ENCODE peak calls at places on chromosomes 12 and 14, in nine cellular contexts. R is iPS DF 6.9; P is psoas muscle; O is CD8-positive, alpha-beta T cell; B is spleen; X is sigmoid colon; N is left ventricle myocardium inferior; W is mesendoderm; C is colonic mucosa. K is an unnamed sample.

GRCh38 chr14:32259368-32260013 is 56.4 kb upstream of the RNU6-8 start:
- DNase-seq in R (no peak), P (no peak), O (no peak), B (no peak), X (no peak), N (no peak), W (peak; percentile 84), C (no peak), K (no peak)

GRCh38 chr12:22340143-22340542 is 5.6 kb upstream of the ST8SIA1 start:
- DNase-seq in R (no peak), P (no peak), O (no peak), B (peak; percentile 61), X (no peak), N (no peak), W (no peak), C (no peak), K (no peak)

GRCh38 chr14:73049428-73049827 is 8.9 kb upstream of the RBM25 start:
- DNase-seq in R (no peak), P (no peak), O (no peak), B (no peak), X (no peak), N (no peak), W (no peak), C (no peak), K (no peak)

GRCh38 chr12:11839093-11839641 is 189.7 kb downstream of the ETV6 start:
- DNase-seq in R (no peak), P (no peak), O (no peak), B (no peak), X (no peak), N (no peak), W (peak; percentile 46), C (peak; percentile 75), K (no peak)

GRCh38 chr12:119803391-119803791 is 73.7 kb downstream of the CIT start:
- DNase-seq in R (peak; percentile 29), P (no peak), O (no peak), B (no peak), X (no peak), N (no peak), W (peak; percentile 79), C (no peak), K (peak; percentile 28)

GRCh38 chr12:83016226-83016835 is 329.6 kb downstream of the TMTC2 start:
- DNase-seq in R (no peak), P (no peak), O (no peak), B (no peak), X (peak; percentile 84), N (no peak), W (no peak), C (no peak), K (no peak)

GRCh38 chr12:7667025-7667575 is 1.4 kb upstream of the APOBEC1 start:
- DNase-seq in R (no peak), P (no peak), O (no peak), B (no peak), X (no peak), N (no peak), W (peak; percentile 81), C (no peak), K (no peak)

GRCh38 chr12:14777271-14777670 is 26.0 kb downstream of the WBP11 start:
- DNase-seq in R (no peak), P (no peak), O (no peak), B (no peak), X (no peak), N (no peak), W (peak; percentile 23), C (peak; percentile 68), K (no peak)

GRCh38 chr12:56119361-56119796 is 1.3 kb downstream of the ZC3H10 start:
- DNase-seq in R (peak; percentile 73), P (peak; percentile 87), O (peak; percentile 74), B (no peak), X (peak; percentile 94), N (peak; percentile 55), W (peak; percentile 98), C (peak; percentile 82), K (peak; percentile 40)

GRCh38 chr14:61591862-61592261 is 103.5 kb upstream of the HIF1A start:
- DNase-seq in R (no peak), P (no peak), O (no peak), B (peak; percentile 80), X (no peak), N (no peak), W (no peak), C (no peak), K (no peak)

GRCh38 chr12:66449531-66449930 is 147.2 kb downstream of the HELB start:
- DNase-seq in R (no peak), P (no peak), O (no peak), B (no peak), X (no peak), N (no peak), W (no peak), C (no peak), K (no peak)

GRCh38 chr12:91529829-91530228 is 347.2 kb upstream of the DCN start:
- DNase-seq in R (no peak), P (no peak), O (no peak), B (no peak), X (no peak), N (no peak), W (no peak), C (no peak), K (no peak)

GRCh38 chr14:61268797-61269196 is 12.3 kb downstream of the TMEM30B start:
- DNase-seq in R (no peak), P (no peak), O (no peak), B (no peak), X (no peak), N (no peak), W (no peak), C (no peak), K (no peak)

DNA sequence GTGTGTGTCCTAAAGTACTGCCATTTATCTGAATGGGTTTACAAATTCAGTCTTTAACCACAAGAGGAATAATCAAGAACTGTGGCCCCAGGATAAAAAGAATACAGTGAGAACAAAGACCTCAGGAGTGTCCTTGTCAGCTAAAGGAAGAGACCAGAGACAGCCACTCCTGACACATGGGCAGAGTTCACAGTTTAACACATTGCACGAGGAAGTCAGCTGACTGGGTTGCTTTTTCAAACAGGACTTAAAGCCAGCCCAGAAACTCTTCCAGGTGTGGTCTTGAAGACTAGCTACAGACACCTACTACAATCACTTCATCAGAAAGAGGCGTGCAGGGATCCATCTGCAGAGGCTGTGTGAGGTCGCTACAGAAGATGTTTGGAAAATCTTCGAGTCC is 42.8 kb downstream of the GNS start:
- DNase-seq in R (no peak), P (no peak), O (no peak), B (no peak), X (no peak), N (no peak), W (no peak), C (peak; percentile 37), K (no peak)
- H3K4me3 ChIP-seq in R (no peak overlapping the region), P (no peak overlapping the region), O (no peak overlapping the region), B (no peak overlapping the region), X (no peak overlapping the region), N (no peak overlapping the region), W (no peak overlapping the region), C (no peak overlapping the region), K (no peak overlapping the region)

GRCh38 chr12:57218030-57218853 is 1.6 kb downstream of the NXPH4 start:
- DNase-seq in R (no peak), P (no peak), O (no peak), B (no peak), X (no peak), N (no peak), W (no peak), C (no peak), K (no peak)

GRCh38 chr12:57220770-57221168 is 4.2 kb downstream of the NXPH4 start:
- DNase-seq in R (no peak), P (no peak), O (no peak), B (no peak), X (no peak), N (no peak), W (no peak), C (no peak), K (no peak)

GRCh38 chr12:57219205-57219992 is 2.8 kb downstream of the NXPH4 start:
- DNase-seq in R (no peak), P (no peak), O (no peak), B (no peak), X (no peak), N (no peak), W (no peak), C (no peak), K (no peak)

GRCh38 chr12:57221169-57221917 is 4.7 kb downstream of the NXPH4 start:
- DNase-seq in R (no peak), P (no peak), O (no peak), B (no peak), X (no peak), N (no peak), W (no peak), C (no peak), K (no peak)

GRCh38 chr12:57219993-57220728 is 3.6 kb downstream of the NXPH4 start:
- DNase-seq in R (no peak), P (no peak), O (no peak), B (no peak), X (no peak), N (no peak), W (no peak), C (no peak), K (no peak)
- H3K27me3 ChIP-seq in R (peaks cover 86% of the 10 kb centered on the region), P (no peaks in the 10 kb centered on the region), O (peaks cover 88% of the 10 kb centered on the region), B (peaks cover 84% of the 10 kb centered on the region), X (peaks cover 98% of the 10 kb centered on the region), N (peaks cover 99% of the 10 kb centered on the region), W (peaks cover 81% of the 10 kb centered on the region), C (peaks cover 94% of the 10 kb centered on the region), K (peaks cover 58% of the 10 kb centered on the region)

GRCh38 chr14:22978487-22978837 is 3.9 kb downstream of the AJUBA start:
- DNase-seq in R (no peak), P (no peak), O (no peak), B (no peak), X (no peak), N (no peak), W (no peak), C (no peak), K (no peak)
- H3K27ac ChIP-seq in R (no peak overlapping the region), P (no peak overlapping the region), O (no peak overlapping the region), B (no peak overlapping the region), X (peak overlapping the region; percentile 88), N (peak overlapping the region; percentile 90), W (peak overlapping the region; percentile 58), C (no peak overlapping the region), K (no peak overlapping the region)

DNA sequence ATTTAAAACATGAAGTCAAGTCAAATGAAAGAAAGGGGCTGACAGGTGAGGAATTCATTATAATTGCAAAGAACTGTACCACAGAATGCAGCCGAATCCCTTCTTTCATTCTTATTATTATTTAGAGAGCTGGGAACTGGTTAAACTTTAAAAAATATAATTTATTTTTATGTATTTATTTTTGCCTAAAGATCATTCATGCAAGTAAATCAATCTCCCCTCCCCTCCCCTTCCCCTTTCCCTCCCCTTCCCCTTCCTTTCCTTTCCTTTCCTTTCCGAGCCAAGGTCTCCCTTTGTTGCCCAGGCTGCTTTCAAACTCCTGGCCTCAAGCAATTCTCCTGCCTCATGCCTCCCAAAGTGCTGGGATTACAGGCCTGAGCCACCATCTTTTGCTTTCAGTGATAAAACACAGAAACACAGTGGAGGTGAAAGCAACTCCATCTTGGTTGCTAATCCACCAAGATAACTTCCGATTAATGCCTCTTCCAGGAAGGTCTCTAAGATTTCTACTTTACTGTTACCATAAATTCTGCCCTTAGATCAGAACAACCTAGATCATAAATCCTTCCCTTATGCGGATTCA is 6.0 kb upstream of the UBC start:
- DNase-seq in R (no peak), P (no peak), O (no peak), B (no peak), X (no peak), N (no peak), W (peak; percentile 69), C (no peak), K (no peak)
- H3K4me3 ChIP-seq in R (no peak overlapping the region), P (no peak overlapping the region), O (peak overlapping the region; percentile 36), B (no peak overlapping the region), X (no peak overlapping the region), N (no peak overlapping the region), W (no peak overlapping the region), C (no peak overlapping the region), K (no peak overlapping the region)

K was measured in dorsolateral prefrontal cortex.